ENCODE peak calls at places on chromosomes 3 and 15, in nine cellular contexts. H, M, I, X, Q, S, R, P and W are unnamed samples.

GRCh38 chr15:70259640-70260066 is 161.9 kb upstream of the TLE3 start:
- DNase-seq in H (no peak), R (no peak), I (no peak), M (peak; percentile 65), X (no peak), P (no peak), Q (no peak), S (no peak), W (no peak)

GRCh38 chr15:90893175-90894090 is 9.1 kb downstream of the FES start:
- DNase-seq in R (peak; percentile 53), H (no peak), S (no peak), M (no peak), X (peak; percentile 35), P (no peak), Q (no peak), I (no peak), W (no peak)

GRCh38 chr3:37816271-37816670 is 45.4 kb upstream of the CTDSPL start:
- DNase-seq in X (no peak), Q (no peak), M (no peak), P (no peak), S (no peak), I (no peak), H (no peak), R (no peak), W (no peak)

GRCh38 chr3:129521702-129522101 is 6.7 kb upstream of the RHO start:
- DNase-seq in S (no peak), P (no peak), R (no peak), I (no peak), H (no peak), M (no peak), Q (no peak), X (no peak), W (no peak)

GRCh38 chr3:18234717-18235335 is 190.3 kb downstream of the SATB1 start:
- DNase-seq in H (no peak), P (no peak), X (no peak), Q (no peak), M (no peak), I (no peak), S (no peak), R (no peak), W (no peak)

GRCh38 chr15:65962187-65962586 is 92.9 kb downstream of the RAB11A start:
- DNase-seq in Q (no peak), S (no peak), H (no peak), X (no peak), M (no peak), P (no peak), R (no peak), I (no peak), W (no peak)

GRCh38 chr3:193971268-193971751 is 164.6 kb upstream of the HES1 start:
- DNase-seq in S (no peak), R (no peak), M (peak; percentile 54), Q (no peak), H (no peak), X (no peak), I (no peak), P (no peak), W (peak; percentile 71)

GRCh38 chr15:44883219-44883900 is 73.1 kb upstream of the TERB2 start:
- DNase-seq in Q (no peak), I (no peak), X (no peak), H (no peak), R (no peak), S (no peak), P (no peak), M (no peak), W (no peak)

GRCh38 chr15:29556385-29556784 is 265.9 kb downstream of the TJP1 start:
- DNase-seq in S (no peak), Q (no peak), R (no peak), H (no peak), X (no peak), M (no peak), I (no peak), P (no peak), W (no peak)

GRCh38 chr3:192434186-192434585 is 293.2 kb downstream of the FGF12 start:
- DNase-seq in I (no peak), M (no peak), P (no peak), R (no peak), H (no peak), Q (no peak), X (no peak), S (no peak), W (no peak)

GRCh38 chr3:188706176-188706575 is 465.6 kb upstream of the TPRG1 start:
- DNase-seq in S (no peak), H (no peak), M (no peak), X (no peak), R (no peak), Q (no peak), P (no peak), I (no peak), W (no peak)

GRCh38 chr3:117553461-117553860 is 843.9 kb downstream of the TUSC7 start:
- DNase-seq in R (no peak), P (no peak), M (no peak), S (no peak), H (no peak), Q (no peak), I (peak; percentile 37), X (no peak), W (no peak)

GRCh38 chr3:16183601-16184270 is 9.3 kb downstream of the GALNT15 start:
- DNase-seq in Q (no peak), H (no peak), S (no peak), P (no peak), M (peak; percentile 66), R (peak; percentile 37), I (peak; percentile 68), X (no peak), W (no peak)

GRCh38 chr3:9499455-9500107 is 54.0 kb downstream of the LHFPL4 start:
- DNase-seq in R (no peak), S (no peak), H (no peak), I (no peak), Q (no peak), X (no peak), M (no peak), P (no peak), W (no peak)

GRCh38 chr3:57646723-57647122 is 46.2 kb downstream of the DENND6A start:
- DNase-seq in Q (no peak), I (peak; percentile 14), S (no peak), H (no peak), X (no peak), P (no peak), R (no peak), M (no peak), W (no peak)

GRCh38 chr15:66008920-66009572 is 139.8 kb downstream of the RAB11A start:
- DNase-seq in M (no peak), P (no peak), S (no peak), R (no peak), I (peak; percentile 78), H (peak; percentile 57), Q (no peak), X (no peak), W (no peak)

GRCh38 chr3:183198939-183199338 is 36.4 kb upstream of the LAMP3 start:
- DNase-seq in I (no peak), H (no peak), S (no peak), Q (no peak), R (no peak), P (no peak), X (no peak), M (no peak), W (no peak)

GRCh38 chr15:98442379-98442833 is 205.9 kb upstream of the IGF1R start:
- DNase-seq in I (peak; percentile 87), X (peak; percentile 51), M (peak; percentile 91), P (peak; percentile 74), H (no peak), Q (peak; percentile 39), S (peak; percentile 20), R (peak; percentile 15), W (no peak)

GRCh38 chr3:59339818-59340217 is 290.0 kb upstream of the CFAP20DC start:
- DNase-seq in H (no peak), S (no peak), P (no peak), M (no peak), I (no peak), X (no peak), Q (no peak), R (no peak), W (no peak)

GRCh38 chr3:194395201-194395600 is 3.9 kb downstream of the GP5 start:
- DNase-seq in M (no peak), S (no peak), H (no peak), R (no peak), Q (no peak), P (no peak), X (peak; percentile 12), I (peak; percentile 79), W (no peak)

GRCh38 chr15:54082836-54083492 is 104.7 kb downstream of the UNC13C start:
- DNase-seq in H (no peak), S (no peak), M (no peak), R (no peak), X (peak; percentile 1), Q (no peak), I (no peak), P (no peak), W (peak; percentile 23)

GRCh38 chr15:60392601-60392985 is 5.2 kb downstream of the ANXA2 start:
- DNase-seq in I (peak; percentile 57), X (peak; percentile 20), S (no peak), M (peak; percentile 60), R (no peak), Q (no peak), P (no peak), H (no peak), W (no peak)

GRCh38 chr15:74722591-74722990 is 2.7 kb downstream of the CYP1A1 start:
- DNase-seq in R (no peak), M (no peak), Q (no peak), S (no peak), I (no peak), X (no peak), H (no peak), P (no peak), W (no peak)

GRCh38 chr3:46187876-46188275 is 20.2 kb downstream of the CCR1 start:
- DNase-seq in H (no peak), R (no peak), P (no peak), Q (no peak), M (no peak), I (peak; percentile 66), S (no peak), X (no peak), W (no peak)

GRCh38 chr3:85560088-85560790 is 601.5 kb downstream of the CADM2 start:
- DNase-seq in X (no peak), R (no peak), I (no peak), P (no peak), H (no peak), M (no peak), Q (no peak), S (no peak), W (no peak)

GRCh38 chr3:135057996-135058395 is 262.9 kb downstream of the EPHB1 start:
- DNase-seq in S (no peak), Q (no peak), M (no peak), R (peak; percentile 84), P (no peak), X (no peak), H (no peak), I (no peak), W (no peak)

GRCh38 chr3:194485876-194486539 is 794 bp downstream of the ATP13A3 start:
- DNase-seq in R (no peak), Q (peak; percentile 59), H (peak; percentile 65), M (peak; percentile 48), X (peak; percentile 71), P (peak; percentile 50), I (peak; percentile 67), S (peak; percentile 40), W (peak; percentile 82)

GRCh38 chr15:43186003-43186353 is 775 bp downstream of the CCNDBP1 start:
- DNase-seq in Q (no peak), S (no peak), X (no peak), I (peak; percentile 28), P (no peak), M (no peak), R (peak; percentile 18), H (no peak), W (no peak)

GRCh38 chr3:14145236-14145635 is 20.4 kb downstream of the TMEM43 start:
- DNase-seq in P (peak; percentile 40), Q (no peak), S (no peak), H (no peak), X (no peak), R (no peak), I (no peak), M (no peak), W (no peak)

GRCh38 chr3:189099505-189100290 is 72.1 kb upstream of the TPRG1 start:
- DNase-seq in R (no peak), I (no peak), X (no peak), M (no peak), Q (no peak), H (no peak), P (no peak), S (no peak), W (no peak)

GRCh38 chr3:16173696-16174355 is 654 bp upstream of the GALNT15 start:
- DNase-seq in P (no peak), X (no peak), S (no peak), H (no peak), Q (no peak), I (no peak), R (peak; percentile 3), M (no peak), W (no peak)